ENCODE peak calls at places on chromosomes 3 and 15, in six cellular contexts. X, N, A, R, G and I are unnamed samples.
A peak's percentile ranks its signal among the peaks of the same experiment; 100 is the strongest.

GRCh38 chr15:87871738-87872315 is 384.7 kb downstream of the NTRK3 start:
- DNase-seq in R (no peak), X (no peak), A (no peak), G (no peak), N (peak; percentile 47), I (no peak)

GRCh38 chr15:35669021-35669420 is 123.1 kb upstream of the DPH6 start:
- DNase-seq in N (no peak), A (no peak), X (no peak), R (no peak), G (no peak), I (no peak)

GRCh38 chr15:51368751-51369450 is 27.4 kb downstream of the GLDN start:
- DNase-seq in R (no peak), X (no peak), N (peak; percentile 65), G (no peak), A (no peak), I (peak; percentile 56)

GRCh38 chr3:17075907-17076306 is 191.2 kb downstream of the PLCL2 start:
- DNase-seq in A (no peak), G (no peak), X (no peak), R (no peak), N (no peak), I (no peak)

GRCh38 chr3:52451237-52452083 is 2.4 kb downstream of the TNNC1 start:
- DNase-seq in A (no peak), X (no peak), N (no peak), G (no peak), R (no peak), I (no peak)

GRCh38 chr3:195366200-195366910 is 76.5 kb downstream of the ACAP2 start:
- DNase-seq in G (no peak), N (no peak), A (no peak), X (no peak), R (no peak), I (no peak)

GRCh38 chr3:129890125-129890524 is 3.4 kb downstream of the TMCC1 start:
- DNase-seq in G (no peak), A (no peak), R (no peak), N (no peak), X (peak; percentile 78), I (no peak)

GRCh38 chr3:149388001-149388435 is 10.6 kb upstream of the TM4SF1 start:
- DNase-seq in R (no peak), X (peak; percentile 14), N (peak; percentile 94), A (no peak), G (no peak), I (peak; percentile 87)

GRCh38 chr15:68843425-68844311 is 23.0 kb upstream of the ANP32A start:
- DNase-seq in G (peak; percentile 15), A (no peak), N (no peak), X (peak; percentile 50), R (peak; percentile 52), I (no peak)

GRCh38 chr3:24048843-24049242 is 103.8 kb downstream of the NR1D2 start:
- DNase-seq in N (no peak), G (no peak), A (no peak), X (no peak), R (no peak), I (peak; percentile 42)

GRCh38 chr3:136644200-136644599 is 108.0 kb downstream of the STAG1 start:
- DNase-seq in N (no peak), A (no peak), X (no peak), R (no peak), G (no peak), I (no peak)

GRCh38 chr15:77851086-77851485 is 218.4 kb upstream of the LINGO1 start:
- DNase-seq in X (no peak), R (peak; percentile 7), A (no peak), G (no peak), N (no peak), I (no peak)

GRCh38 chr15:79582650-79583049 is 150.5 kb downstream of the MINAR1 start:
- DNase-seq in A (no peak), N (no peak), G (no peak), R (no peak), X (no peak), I (no peak)

GRCh38 chr3:27677554-27677953 is 44.6 kb downstream of the EOMES start:
- DNase-seq in R (no peak), N (peak; percentile 87), X (peak; percentile 34), G (no peak), A (peak; percentile 68), I (peak; percentile 99)

GRCh38 chr3:102474207-102474606 is 39.4 kb downstream of the ZPLD1 start:
- DNase-seq in N (no peak), R (no peak), X (no peak), G (no peak), A (no peak), I (no peak)

GRCh38 chr3:48431224-48432029 is 1.5 kb upstream of the PLXNB1 start:
- DNase-seq in G (no peak), R (peak; percentile 20), X (no peak), N (no peak), A (peak; percentile 18), I (no peak)

GRCh38 chr15:51576911-51577500 is 45.6 kb downstream of the DMXL2 start:
- DNase-seq in R (no peak), N (no peak), X (no peak), A (peak; percentile 30), G (no peak), I (peak; percentile 66)

GRCh38 chr3:106673926-106674569 is 703.2 kb upstream of the CCDC54 start:
- DNase-seq in G (no peak), N (no peak), A (no peak), R (no peak), X (no peak), I (no peak)

GRCh38 chr15:40769310-40770146 is at the start of gene C15orf62:
- DNase-seq in A (no peak), X (peak; percentile 65), G (no peak), R (peak; percentile 74), N (no peak), I (no peak)

GRCh38 chr3:13791501-13792490 is 88.1 kb downstream of the WNT7A start:
- DNase-seq in N (no peak), X (no peak), A (no peak), G (no peak), R (peak; percentile 27), I (no peak)

GRCh38 chr3:100319951-100320350 is 14.6 kb upstream of the NIT2 start:
- DNase-seq in X (no peak), A (no peak), R (no peak), N (no peak), G (no peak), I (no peak)

GRCh38 chr3:1773679-1774078 is 325.0 kb upstream of the CNTN4 start:
- DNase-seq in A (no peak), N (no peak), R (no peak), X (no peak), G (no peak), I (no peak)

GRCh38 chr15:101597360-101597928 is 54.7 kb downstream of the TM2D3 start:
- DNase-seq in N (no peak), R (no peak), A (no peak), G (no peak), X (no peak), I (no peak)

GRCh38 chr15:85764649-85765277 is 30.0 kb downstream of the KLHL25 start:
- DNase-seq in A (no peak), R (no peak), G (no peak), N (peak; percentile 31), X (no peak), I (no peak)

GRCh38 chr15:85642693-85643058 is 152.0 kb downstream of the KLHL25 start:
- DNase-seq in G (peak; percentile 55), X (peak; percentile 30), N (no peak), R (no peak), A (peak; percentile 75), I (no peak)

GRCh38 chr3:150545419-150546225 is 674 bp downstream of the SERP1 start:
- DNase-seq in X (peak; percentile 30), R (no peak), A (no peak), N (peak; percentile 8), G (no peak), I (no peak)
- TF ChIP-seq CTCF in X (no peak), R (no peak), A (no peak), N (no peak), G (no peak), I (no peak)

GRCh38 chr3:191686626-191687025 is 225.7 kb downstream of the PYDC2 start:
- DNase-seq in G (no peak), R (no peak), A (no peak), N (no peak), X (no peak), I (no peak)

GRCh38 chr3:191681198-191681597 is 220.2 kb downstream of the PYDC2 start:
- DNase-seq in X (no peak), N (no peak), G (no peak), A (no peak), R (no peak), I (no peak)
- TF ChIP-seq CTCF in X (no peak), N (no peak), G (no peak), A (no peak), R (no peak), I (no peak)

DNA sequence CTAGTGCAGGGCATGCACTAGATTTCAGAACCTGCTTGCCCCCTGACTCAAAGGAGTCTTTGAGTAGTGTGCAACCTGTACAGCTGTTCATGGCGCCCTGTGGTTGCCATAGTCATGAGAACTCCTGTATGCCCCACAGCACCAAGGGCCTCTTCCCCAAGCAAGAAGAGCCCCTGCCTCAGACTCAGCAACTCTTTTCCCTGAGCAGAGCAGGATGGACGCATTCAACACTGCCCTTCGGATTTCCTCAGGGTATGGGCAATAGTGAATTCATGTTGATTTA is 89.7 kb upstream of the KLF13 start:
- DNase-seq in N (no peak), R (no peak), G (no peak), X (no peak), A (no peak), I (no peak)
- TF ChIP-seq CTCF in N (no peak), R (no peak), G (no peak), X (no peak), A (no peak), I (no peak)

GRCh38 chr15:92937880-92938279 is 37.8 kb downstream of the CHD2 start:
- DNase-seq in N (no peak), A (no peak), R (no peak), G (no peak), X (no peak), I (no peak)

GRCh38 chr15:92941668-92942067 is 41.5 kb downstream of the CHD2 start:
- DNase-seq in A (no peak), X (no peak), R (no peak), N (no peak), G (no peak), I (no peak)

GRCh38 chr15:92936138-92936537 is 36.0 kb downstream of the CHD2 start:
- DNase-seq in X (no peak), G (no peak), A (no peak), N (no peak), R (no peak), I (no peak)

GRCh38 chr15:92936693-92937092 is 36.6 kb downstream of the CHD2 start:
- DNase-seq in G (no peak), X (no peak), N (no peak), A (no peak), R (no peak), I (no peak)

DNA sequence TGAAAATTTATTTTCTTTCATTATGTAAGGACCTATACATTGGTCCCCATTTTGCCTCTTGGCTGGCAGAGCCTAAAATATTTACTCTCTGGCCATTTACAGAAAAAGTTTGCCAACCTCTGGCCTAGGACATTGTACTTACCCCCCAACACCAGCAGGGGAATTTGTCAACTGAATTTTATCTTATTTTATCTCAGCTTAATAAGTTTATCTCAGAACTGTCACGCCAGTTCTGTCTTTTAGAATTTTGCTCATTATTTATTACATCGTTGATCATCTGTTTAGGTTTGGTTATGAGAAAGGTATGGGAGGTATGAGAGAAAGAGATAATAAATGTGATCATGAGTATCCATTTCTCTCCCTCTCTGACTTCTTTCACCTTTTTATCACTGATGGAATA is 38.3 kb downstream of the CHD2 start:
- DNase-seq in R (no peak), A (no peak), N (no peak), G (no peak), X (no peak), I (no peak)
- TF ChIP-seq CTCF in R (peak; percentile 5), A (peak; percentile 24), N (peak; percentile 69), G (no peak), X (no peak), I (no peak)